ENCODE peak calls at places on chromosomes 5 and 9, in four cellular contexts. V, W, N and T are unnamed samples.

GRCh38 chr5:36722913-36723312 is 116.5 kb downstream of the SLC1A3 start:
- DNase-seq in V (no peak), W (no peak), N (no peak), T (no peak)

GRCh38 chr5:14038341-14038959 is 94.0 kb upstream of the DNAH5 start:
- DNase-seq in V (no peak), W (no peak), N (peak; percentile 53), T (peak; percentile 39)

GRCh38 chr5:149389552-149390495 is 10.7 kb upstream of the IL17B start:
- DNase-seq in V (no peak), W (no peak), N (no peak), T (no peak)

GRCh38 chr5:57111993-57112392 is 61.9 kb upstream of the GPBP1 start:
- DNase-seq in V (no peak), W (no peak), N (no peak), T (no peak)

GRCh38 chr5:133316346-133317343 is 264.8 kb downstream of the HSPA4 start:
- DNase-seq in V (peak; percentile 29), W (peak; percentile 82), N (peak; percentile 53), T (peak; percentile 79)

GRCh38 chr5:155222393-155222792 is 208.8 kb downstream of the KIF4B start:
- DNase-seq in V (no peak), W (no peak), N (no peak), T (no peak)

GRCh38 chr9:4366649-4367330 is 66.9 kb upstream of the GLIS3 start:
- DNase-seq in V (peak; percentile 33), W (peak; percentile 63), N (peak; percentile 16), T (peak; percentile 78)

GRCh38 chr5:73103885-73104284 is 16.5 kb upstream of the TMEM171 start:
- DNase-seq in V (no peak), W (no peak), N (no peak), T (no peak)

GRCh38 chr9:23775549-23775948 is 50.5 kb downstream of the ELAVL2 start:
- DNase-seq in V (no peak), W (no peak), N (no peak), T (no peak)

GRCh38 chr9:13535141-13535540 is 255.6 kb upstream of the MPDZ start:
- DNase-seq in V (no peak), W (no peak), N (no peak), T (no peak)

GRCh38 chr9:93456504-93456903 is 3.1 kb upstream of the FAM120AOS start:
- DNase-seq in V (no peak), W (no peak), N (no peak), T (no peak)

GRCh38 chr5:64883912-64884311 is 115.2 kb downstream of the CWC27 start:
- DNase-seq in V (no peak), W (no peak), N (no peak), T (no peak)

GRCh38 chr5:122053181-122054109 is 24.6 kb downstream of the LOX start:
- DNase-seq in V (no peak), W (no peak), N (no peak), T (no peak)

GRCh38 chr5:41410307-41410706 is 100.1 kb downstream of the PLCXD3 start:
- DNase-seq in V (no peak), W (no peak), N (no peak), T (no peak)

GRCh38 chr9:75197521-75197920 is 109.2 kb downstream of the OSTF1 start:
- DNase-seq in V (no peak), W (no peak), N (no peak), T (no peak)

GRCh38 chr9:88777498-88778312 is 213.6 kb upstream of the S1PR3 start:
- DNase-seq in V (no peak), W (no peak), N (no peak), T (no peak)

GRCh38 chr5:55492449-55492848 is 42.3 kb downstream of the PLPP1 start:
- DNase-seq in V (no peak), W (no peak), N (no peak), T (no peak)
- H3K79me2 ChIP-seq in V (peaks cover 92% of the 10 kb centered on the region), W (peaks cover 8% of the 10 kb centered on the region), N (no peaks in the 10 kb centered on the region), T (peaks cover 10% of the 10 kb centered on the region)

GRCh38 chr9:136059321-136059791 is 35.7 kb downstream of the NACC2 start:
- DNase-seq in V (no peak), W (no peak), N (no peak), T (no peak)

GRCh38 chr9:136058801-136059302 is 36.2 kb downstream of the NACC2 start:
- DNase-seq in V (no peak), W (no peak), N (no peak), T (no peak)

GRCh38 chr9:136061405-136061804 is 33.7 kb downstream of the NACC2 start:
- DNase-seq in V (no peak), W (no peak), N (no peak), T (no peak)

GRCh38 chr9:136059851-136060670 is 35.0 kb downstream of the NACC2 start:
- DNase-seq in V (no peak), W (no peak), N (no peak), T (no peak)

GRCh38 chr9:136060671-136061371 is 34.3 kb downstream of the NACC2 start:
- DNase-seq in V (no peak), W (no peak), N (no peak), T (no peak)
- H3K79me1 ChIP-seq in V (peaks cover 3% of the 10 kb centered on the region), W (no peaks in the 10 kb centered on the region), N (no peaks in the 10 kb centered on the region), T (no peaks in the 10 kb centered on the region)

GRCh38 chr9:137055385-137056364 is 1.8 kb upstream of the ENTPD2 start:
- DNase-seq in V (no peak), W (no peak), N (no peak), T (no peak)
- H2AK5ac ChIP-seq in V (no peak overlapping the region), W (no peak overlapping the region), N (no peak overlapping the region), T (no peak overlapping the region)

DNA sequence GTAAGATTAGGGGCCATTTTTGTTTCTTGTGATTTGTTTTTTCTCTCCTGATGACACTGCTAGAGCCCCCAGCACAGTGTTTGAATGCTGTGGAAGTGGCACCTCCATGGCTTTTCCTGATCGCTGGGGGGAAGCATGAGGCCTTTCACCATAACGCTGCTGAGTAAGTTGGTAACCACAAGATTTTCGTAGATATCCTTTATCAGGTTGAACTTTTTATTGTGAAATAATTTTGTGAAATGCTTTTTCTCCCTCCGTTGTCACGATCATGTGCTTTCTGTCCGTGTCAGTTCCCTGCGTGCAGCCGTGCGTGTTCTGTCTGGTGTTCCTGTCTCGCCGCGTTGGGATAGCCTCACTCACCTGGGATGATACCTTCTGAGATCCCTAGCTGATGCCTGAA is 59.4 kb downstream of the EHMT1 start:
- DNase-seq in V (no peak), W (no peak), N (no peak), T (no peak)
- H3K79me2 ChIP-seq in V (peaks cover 71% of the 10 kb centered on the region), W (peaks cover 30% of the 10 kb centered on the region), N (peaks cover 23% of the 10 kb centered on the region), T (peaks cover 64% of the 10 kb centered on the region)

GRCh38 chr9:113964740-113965095 is 88.6 kb downstream of the ZNF618 start:
- DNase-seq in V (no peak), W (no peak), N (no peak), T (no peak)

GRCh38 chr9:113963017-113963620 is 87.0 kb downstream of the ZNF618 start:
- DNase-seq in V (peak; percentile 31), W (peak; percentile 67), N (peak; percentile 19), T (peak; percentile 73)

GRCh38 chr9:113960748-113961147 is 84.6 kb downstream of the ZNF618 start:
- DNase-seq in V (no peak), W (no peak), N (no peak), T (no peak)

GRCh38 chr9:113963914-113964739 is 88.0 kb downstream of the ZNF618 start:
- DNase-seq in V (no peak), W (no peak), N (no peak), T (no peak)

DNA sequence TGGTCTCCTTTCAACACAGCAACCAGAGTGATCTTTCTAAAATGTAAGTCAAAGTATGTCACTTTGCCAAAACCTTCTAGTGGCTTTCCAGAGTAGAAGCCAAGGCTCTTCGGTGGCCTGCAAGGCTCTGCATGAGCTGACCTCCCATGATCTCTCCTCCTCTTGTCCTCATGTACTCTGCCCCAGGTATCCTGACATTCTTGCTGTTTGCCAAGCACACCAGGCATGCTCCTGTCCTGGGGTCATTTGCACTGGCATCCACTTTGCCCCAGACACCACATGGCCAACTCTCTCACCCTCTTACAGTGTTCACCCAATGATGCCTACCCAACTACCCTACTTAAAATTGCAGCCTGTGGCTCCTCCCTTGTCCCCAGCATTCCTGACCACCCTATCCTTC is 86.3 kb downstream of the ZNF618 start:
- DNase-seq in V (no peak), W (no peak), N (no peak), T (no peak)
- H3K79me1 ChIP-seq in V (no peaks in the 10 kb centered on the region), W (no peaks in the 10 kb centered on the region), N (no peaks in the 10 kb centered on the region), T (peaks cover 4% of the 10 kb centered on the region)

DNA sequence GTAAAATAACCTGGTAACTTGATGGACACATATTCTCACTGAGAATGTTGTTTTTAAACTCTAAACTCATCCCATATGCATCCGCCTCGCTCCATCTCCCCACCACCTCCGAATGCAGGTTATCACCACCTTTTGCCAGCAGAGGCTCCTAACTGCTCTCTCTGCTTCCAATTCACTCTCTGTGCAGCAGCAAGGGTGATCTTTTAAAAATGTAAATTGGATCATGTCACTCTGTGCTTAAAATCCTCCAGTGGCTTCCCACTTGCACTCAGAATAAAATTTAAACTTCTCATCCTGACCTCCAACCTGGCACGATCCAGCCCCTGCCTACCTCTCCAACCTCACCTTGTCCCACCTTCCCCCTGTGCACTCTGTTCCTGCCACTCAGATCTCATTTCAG is 317.2 kb downstream of the ZSWIM6 start:
- DNase-seq in V (no peak), W (no peak), N (no peak), T (no peak)
- H2AK5ac ChIP-seq in V (no peak overlapping the region), W (no peak overlapping the region), N (no peak overlapping the region), T (no peak overlapping the region)

GRCh38 chr9:129768486-129768885 is 15.6 kb upstream of the PTGES start:
- DNase-seq in V (no peak), W (no peak), N (no peak), T (no peak)
- H3K79me2 ChIP-seq in V (no peaks in the 10 kb centered on the region), W (no peaks in the 10 kb centered on the region), N (no peaks in the 10 kb centered on the region), T (no peaks in the 10 kb centered on the region)